ENCODE peak calls at places on chromosomes 2 and 18, in six cellular contexts. One of them, this sample, is unnamed.

GRCh38 chr18:46156838-46157237 is 52.7 kb downstream of the HAUS1 start:
- DNase-seq in A549: no peak
- DNase-seq in K562: no peak
- DNase-seq in HEK293T: no peak
- DNase-seq in HepG2: no peak
- DNase-seq in IMR-90: no peak
- DNase-seq in this sample: no peak

GRCh38 chr18:54957295-54957694 is 2.0 kb downstream of the CCDC68 start:
- DNase-seq in A549: no peak
- DNase-seq in IMR-90: no peak
- DNase-seq in HepG2: peak; percentile 40
- DNase-seq in K562: no peak
- DNase-seq in HEK293T: no peak
- DNase-seq in this sample: no peak

GRCh38 chr2:38997784-38998183 is 108.1 kb downstream of the ARHGEF33 start:
- DNase-seq in A549: peak; percentile 85
- DNase-seq in IMR-90: peak; percentile 98
- DNase-seq in HEK293T: no peak
- DNase-seq in HepG2: peak; percentile 14
- DNase-seq in K562: no peak
- DNase-seq in this sample: no peak

GRCh38 chr2:50712569-50712968 is 319.4 kb downstream of the NRXN1 start:
- DNase-seq in K562: no peak
- DNase-seq in HEK293T: no peak
- DNase-seq in A549: no peak
- DNase-seq in IMR-90: no peak
- DNase-seq in HepG2: no peak
- DNase-seq in this sample: no peak

GRCh38 chr2:19461504-19461903 is 103.1 kb upstream of the OSR1 start:
- DNase-seq in IMR-90: no peak
- DNase-seq in A549: no peak
- DNase-seq in HepG2: no peak
- DNase-seq in K562: no peak
- DNase-seq in HEK293T: no peak
- DNase-seq in this sample: no peak

GRCh38 chr2:97932975-97933662 is 62.6 kb downstream of the TMEM131 start:
- DNase-seq in HepG2: no peak
- DNase-seq in HEK293T: no peak
- DNase-seq in IMR-90: no peak
- DNase-seq in K562: no peak
- DNase-seq in A549: no peak
- DNase-seq in this sample: no peak

GRCh38 chr2:228131833-228132232 is 49.7 kb downstream of the SPHKAP start:
- DNase-seq in A549: no peak
- DNase-seq in IMR-90: no peak
- DNase-seq in HepG2: no peak
- DNase-seq in K562: no peak
- DNase-seq in HEK293T: no peak
- DNase-seq in this sample: no peak

GRCh38 chr2:118186858-118187254 is 98.6 kb downstream of the INSIG2 start:
- DNase-seq in K562: no peak
- DNase-seq in HepG2: no peak
- DNase-seq in IMR-90: no peak
- DNase-seq in HEK293T: no peak
- DNase-seq in A549: no peak
- DNase-seq in this sample: no peak

GRCh38 chr2:55018619-55019018 is 31.6 kb downstream of the RTN4 start:
- DNase-seq in K562: no peak
- DNase-seq in IMR-90: no peak
- DNase-seq in HEK293T: no peak
- DNase-seq in A549: no peak
- DNase-seq in HepG2: no peak
- DNase-seq in this sample: no peak

GRCh38 chr2:88942793-88943192 is 251.3 kb downstream of the RPIA start:
- DNase-seq in K562: no peak
- DNase-seq in A549: no peak
- DNase-seq in IMR-90: no peak
- DNase-seq in HEK293T: no peak
- DNase-seq in HepG2: no peak
- DNase-seq in this sample: no peak

DNA sequence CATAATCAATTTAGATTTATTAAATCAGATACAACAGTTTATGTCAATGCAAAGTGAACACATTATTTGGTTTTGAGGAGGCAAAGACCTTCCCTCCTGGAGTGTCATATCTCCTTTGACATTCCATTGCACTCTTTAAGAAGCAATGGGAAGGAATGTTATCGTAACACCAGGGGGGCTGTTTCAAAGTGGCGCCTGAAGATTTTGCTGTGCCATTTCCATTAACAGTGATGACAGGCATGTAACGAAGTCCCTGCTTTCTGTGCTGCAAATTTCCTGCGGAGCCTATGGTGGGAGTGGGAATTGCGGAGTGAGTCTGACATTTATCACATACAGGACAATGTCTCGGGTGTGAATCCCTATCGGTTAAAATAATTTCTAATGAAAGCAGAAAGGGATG is 499.6 kb upstream of the RAB6C start:
- DNase-seq in K562: no peak
- DNase-seq in A549: no peak
- DNase-seq in HepG2: no peak
- DNase-seq in HEK293T: no peak
- DNase-seq in IMR-90: no peak
- DNase-seq in this sample: no peak
- TF ChIP-seq BHLHE40 in K562: no peak
- TF ChIP-seq BHLHE40 in A549: no peak
- TF ChIP-seq BHLHE40 in HepG2: no peak
- TF ChIP-seq BHLHE40 in HEK293T: no peak
- TF ChIP-seq BHLHE40 in IMR-90: no peak
- TF ChIP-seq BHLHE40 in this sample: no peak

DNA sequence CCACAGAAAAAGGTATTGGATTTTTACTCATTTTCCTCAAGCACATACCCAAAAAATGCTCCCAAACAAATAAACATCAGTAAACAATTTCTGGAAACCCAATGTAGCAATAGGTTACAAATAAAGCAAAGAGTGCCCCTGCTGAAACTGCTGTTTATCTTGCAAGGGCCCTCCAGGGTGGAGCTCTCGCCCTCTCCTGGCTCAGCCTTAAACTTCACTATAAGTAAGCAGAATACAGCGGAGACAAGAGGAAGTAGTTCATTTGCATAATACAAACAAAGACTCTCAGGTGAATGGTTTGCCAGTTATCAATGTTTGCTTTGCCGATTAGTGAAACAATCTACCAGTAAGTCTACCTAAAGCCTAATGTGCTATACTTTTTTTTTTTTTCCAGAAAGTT is 437.6 kb downstream of the DLGAP1 start:
- DNase-seq in HEK293T: peak; percentile 12
- DNase-seq in A549: peak; percentile 54
- DNase-seq in IMR-90: peak; percentile 2
- DNase-seq in HepG2: no peak
- DNase-seq in K562: peak; percentile 40
- DNase-seq in this sample: no peak
- TF ChIP-seq BHLHE40 in HEK293T: no peak
- TF ChIP-seq BHLHE40 in A549: no peak
- TF ChIP-seq BHLHE40 in IMR-90: no peak
- TF ChIP-seq BHLHE40 in HepG2: no peak
- TF ChIP-seq BHLHE40 in K562: no peak
- TF ChIP-seq BHLHE40 in this sample: no peak

GRCh38 chr18:60599995-60600394 is 227.4 kb upstream of the MC4R start:
- DNase-seq in IMR-90: no peak
- DNase-seq in A549: no peak
- DNase-seq in HEK293T: no peak
- DNase-seq in K562: no peak
- DNase-seq in HepG2: no peak
- DNase-seq in this sample: no peak
- TF ChIP-seq BHLHE40 in IMR-90: no peak
- TF ChIP-seq BHLHE40 in A549: no peak
- TF ChIP-seq BHLHE40 in HEK293T: no peak
- TF ChIP-seq BHLHE40 in K562: no peak
- TF ChIP-seq BHLHE40 in HepG2: no peak
- TF ChIP-seq BHLHE40 in this sample: no peak

DNA sequence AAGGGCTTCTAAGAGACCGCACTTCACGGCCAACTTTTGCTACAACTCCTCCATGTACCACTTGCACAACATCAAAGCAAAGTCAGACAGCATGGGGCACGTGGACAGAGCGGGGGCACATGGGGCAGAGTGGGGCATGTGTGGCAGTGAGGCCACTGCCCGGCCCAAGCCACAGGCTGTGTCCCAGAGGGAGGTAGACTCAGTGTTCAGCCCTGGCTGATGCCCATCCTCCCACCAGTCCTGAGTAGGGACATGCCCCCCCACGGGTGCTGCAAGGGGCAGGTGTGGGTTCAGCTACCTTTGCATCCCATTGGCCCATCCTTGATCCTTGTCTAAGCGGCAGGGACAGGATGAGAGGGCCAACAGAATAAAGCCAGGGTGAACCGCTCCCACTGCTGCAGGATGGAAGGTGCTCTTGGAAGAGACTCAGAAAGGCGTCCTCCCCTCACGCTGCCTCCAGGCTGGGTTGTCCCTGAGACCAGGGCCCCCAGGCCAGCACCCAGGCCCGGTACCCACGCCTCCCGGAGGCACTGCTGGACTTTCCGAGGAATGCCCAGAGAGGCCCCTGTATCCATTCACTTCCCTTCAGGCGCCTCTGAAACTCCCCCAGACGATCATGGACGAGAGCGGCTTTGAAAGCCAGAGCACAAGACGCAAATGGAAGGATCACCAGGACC is 218.2 kb downstream of the NDUFA10 start:
- DNase-seq in HepG2: no peak
- DNase-seq in HEK293T: no peak
- DNase-seq in K562: no peak
- DNase-seq in A549: no peak
- DNase-seq in IMR-90: no peak
- DNase-seq in this sample: no peak
- TF ChIP-seq BHLHE40 in HepG2: no peak
- TF ChIP-seq BHLHE40 in HEK293T: no peak
- TF ChIP-seq BHLHE40 in K562: no peak
- TF ChIP-seq BHLHE40 in A549: no peak
- TF ChIP-seq BHLHE40 in IMR-90: no peak
- TF ChIP-seq BHLHE40 in this sample: no peak

DNA sequence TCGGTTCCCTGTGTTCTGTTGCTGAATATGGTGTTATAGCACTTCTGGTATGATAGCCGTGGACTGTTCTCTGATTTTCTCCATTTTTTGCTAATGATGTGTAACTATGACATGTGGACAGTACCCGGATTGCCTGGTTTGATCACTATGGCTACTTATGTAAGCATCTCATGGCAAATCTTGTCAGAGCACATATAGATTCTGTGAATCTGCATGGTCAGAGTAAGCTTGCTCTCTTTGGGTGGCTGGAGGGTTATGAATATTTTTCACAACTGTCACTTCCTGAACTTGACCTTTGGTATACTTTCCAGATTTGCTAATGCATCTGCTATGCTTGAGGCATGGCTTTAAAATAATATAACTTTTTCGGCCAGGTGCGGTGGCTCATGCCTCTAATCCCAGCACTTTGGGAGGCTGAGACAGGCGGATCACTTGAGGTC is 36.8 kb upstream of the ATP8B1 start:
- DNase-seq in HEK293T: no peak
- DNase-seq in A549: peak; percentile 13
- DNase-seq in HepG2: no peak
- DNase-seq in K562: no peak
- DNase-seq in IMR-90: peak; percentile 92
- DNase-seq in this sample: no peak
- TF ChIP-seq BHLHE40 in HEK293T: no peak
- TF ChIP-seq BHLHE40 in A549: no peak
- TF ChIP-seq BHLHE40 in HepG2: no peak
- TF ChIP-seq BHLHE40 in K562: no peak
- TF ChIP-seq BHLHE40 in IMR-90: no peak
- TF ChIP-seq BHLHE40 in this sample: no peak

GRCh38 chr2:176370423-176370822 is 101.2 kb downstream of the MTX2 start:
- DNase-seq in HepG2: no peak
- DNase-seq in K562: no peak
- DNase-seq in IMR-90: no peak
- DNase-seq in HEK293T: no peak
- DNase-seq in A549: no peak
- DNase-seq in this sample: no peak
- TF ChIP-seq BHLHE40 in HepG2: no peak
- TF ChIP-seq BHLHE40 in K562: no peak
- TF ChIP-seq BHLHE40 in IMR-90: no peak
- TF ChIP-seq BHLHE40 in HEK293T: no peak
- TF ChIP-seq BHLHE40 in A549: no peak
- TF ChIP-seq BHLHE40 in this sample: no peak

DNA sequence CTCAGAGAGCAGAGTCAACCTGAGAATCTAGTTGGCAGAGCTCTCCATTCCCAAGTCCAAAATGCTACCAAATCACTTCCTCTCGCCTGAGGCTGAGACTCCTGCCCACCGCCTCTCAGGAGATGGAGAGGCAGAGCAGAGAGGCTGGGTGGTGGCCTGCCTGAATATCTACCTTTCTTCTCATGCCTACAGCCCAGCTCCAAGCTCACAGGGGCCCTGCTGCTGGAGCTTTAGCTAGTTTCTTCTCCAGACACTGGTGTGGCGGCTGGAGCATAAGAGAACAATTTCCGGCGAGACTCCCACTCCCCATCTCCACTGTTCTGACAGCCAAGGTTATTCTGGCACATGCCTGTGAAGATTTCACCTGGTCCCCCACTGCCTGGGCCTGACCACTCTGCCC is 8.1 kb upstream of the CYP26B1 start:
- DNase-seq in IMR-90: no peak
- DNase-seq in HEK293T: no peak
- DNase-seq in A549: no peak
- DNase-seq in HepG2: no peak
- DNase-seq in K562: no peak
- DNase-seq in this sample: no peak
- TF ChIP-seq BHLHE40 in IMR-90: no peak
- TF ChIP-seq BHLHE40 in HEK293T: no peak
- TF ChIP-seq BHLHE40 in A549: no peak
- TF ChIP-seq BHLHE40 in HepG2: no peak
- TF ChIP-seq BHLHE40 in K562: no peak
- TF ChIP-seq BHLHE40 in this sample: no peak

GRCh38 chr2:224398289-224398688 is 3.6 kb downstream of the FAM124B start:
- DNase-seq in A549: no peak
- DNase-seq in IMR-90: no peak
- DNase-seq in K562: no peak
- DNase-seq in HEK293T: no peak
- DNase-seq in HepG2: no peak
- DNase-seq in this sample: no peak
- TF ChIP-seq BHLHE40 in A549: no peak
- TF ChIP-seq BHLHE40 in IMR-90: no peak
- TF ChIP-seq BHLHE40 in K562: no peak
- TF ChIP-seq BHLHE40 in HEK293T: no peak
- TF ChIP-seq BHLHE40 in HepG2: no peak
- TF ChIP-seq BHLHE40 in this sample: no peak

DNA sequence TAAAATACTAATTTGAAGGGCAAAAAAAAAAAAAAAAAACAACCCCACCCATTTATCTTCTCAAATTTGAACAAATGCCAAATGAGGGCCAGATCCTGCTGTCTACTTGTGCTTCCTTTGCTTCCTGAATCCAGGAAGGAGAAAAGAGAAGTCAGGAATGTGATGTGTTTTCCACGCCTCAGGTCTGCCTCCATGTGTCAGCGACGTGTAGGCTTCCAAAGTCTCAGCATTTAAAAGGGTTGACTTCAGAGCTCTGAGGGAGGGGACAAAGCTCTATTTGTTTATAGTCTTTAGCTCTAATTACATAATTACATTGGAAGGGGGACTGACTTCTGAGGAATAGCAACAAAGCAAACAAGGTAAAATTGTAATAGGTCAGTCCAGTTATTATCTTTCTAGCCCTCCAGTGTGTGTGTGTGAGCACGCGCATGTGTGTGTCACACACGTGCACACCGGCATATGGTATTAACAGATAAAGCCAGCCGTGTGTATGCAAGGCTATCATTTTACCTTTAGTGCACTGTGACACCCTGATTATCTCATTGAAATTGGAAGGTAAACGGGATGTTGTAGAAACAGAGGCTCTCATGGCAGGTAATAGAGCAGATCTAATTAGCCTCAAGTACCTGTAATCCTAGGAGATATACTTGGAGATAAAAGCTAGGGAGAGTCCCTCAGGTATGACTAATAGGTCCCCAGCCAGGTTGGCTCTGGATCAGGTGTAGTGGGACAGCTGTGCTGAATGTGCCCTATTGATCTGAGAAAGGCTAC is 911.4 kb upstream of the ZEB2 start:
- DNase-seq in A549: peak; percentile 11
- DNase-seq in IMR-90: no peak
- DNase-seq in K562: no peak
- DNase-seq in HEK293T: peak; percentile 23
- DNase-seq in HepG2: peak; percentile 28
- DNase-seq in this sample: no peak
- TF ChIP-seq BHLHE40 in A549: no peak
- TF ChIP-seq BHLHE40 in IMR-90: no peak
- TF ChIP-seq BHLHE40 in K562: peak; percentile 42
- TF ChIP-seq BHLHE40 in HEK293T: no peak
- TF ChIP-seq BHLHE40 in HepG2: peak; percentile 42
- TF ChIP-seq BHLHE40 in this sample: no peak

This sample was measured in GM12878.